ENCODE peak calls at places on chromosomes 2 and 18, in nine cellular contexts. Q is H54; G is T-helper 2 cell treated with Interferon-gamma antibody and Interleukin-4, amounts not matched to agents 5 μg/mL and 100 μg/mL, for 36 hours; H is stimulated activated CD4-positive, alpha-beta T cell treated with anti-CD3 and anti-CD28 coated beads, Interleukin-2, amount 100 ng/mL, for 4 hours; B is EH; D is PC-3; U is neural crest cell; Z is dermis microvascular lymphatic vessel endothelial cell; S is amygdala. J is an unnamed sample.

GRCh38 chr2:169131587-169132512 is 62.5 kb downstream of the DHRS9 start:
- DNase-seq in U (no peak), G (no peak), B (peak; percentile 51), D (peak; percentile 81), H (no peak), S (no peak), Z (peak; percentile 49), Q (peak; percentile 23), J (peak; percentile 14)

GRCh38 chr2:206198677-206199076 is 39.0 kb downstream of the EEF1B2 start:
- DNase-seq in B (peak; percentile 38), G (no peak), S (no peak), D (peak; percentile 27), H (no peak), Z (no peak), U (no peak), Q (no peak), J (no peak)

GRCh38 chr2:103526757-103527156 is 764.9 kb downstream of the TMEM182 start:
- DNase-seq in U (no peak), D (no peak), S (no peak), Z (no peak), B (no peak), Q (no peak), G (no peak), H (no peak), J (no peak)

GRCh38 chr2:196170681-196171247 is 614 bp downstream of the STK17B start:
- DNase-seq in S (no peak), H (peak; percentile 29), Z (no peak), B (peak; percentile 72), D (no peak), G (no peak), U (no peak), Q (no peak), J (no peak)

GRCh38 chr2:64141711-64142405 is 2.4 kb downstream of the PELI1 start:
- DNase-seq in S (no peak), D (no peak), G (no peak), B (peak; percentile 59), Z (no peak), H (no peak), Q (no peak), U (no peak), J (no peak)

GRCh38 chr2:30030361-30030760 is 109.0 kb upstream of the ALK start:
- DNase-seq in H (no peak), U (no peak), D (peak; percentile 80), Z (no peak), G (no peak), B (no peak), S (no peak), Q (no peak), J (no peak)

GRCh38 chr2:42762823-42763804 is 821 bp downstream of the OXER1 start:
- DNase-seq in B (no peak), G (no peak), S (no peak), U (no peak), H (no peak), Q (no peak), D (no peak), Z (no peak), J (no peak)

GRCh38 chr2:4134881-4135565 is 431.6 kb downstream of the DCDC2C start:
- DNase-seq in U (no peak), S (no peak), H (no peak), Z (no peak), B (no peak), D (no peak), G (no peak), Q (no peak), J (no peak)

GRCh38 chr2:136764397-136765255 is 719 bp upstream of the THSD7B start:
- DNase-seq in D (no peak), S (no peak), U (no peak), Z (no peak), Q (no peak), B (no peak), G (no peak), H (no peak), J (no peak)

GRCh38 chr2:96891591-96892333 is 21.9 kb upstream of the SEMA4C start:
- DNase-seq in D (no peak), B (peak; percentile 82), S (no peak), U (no peak), Q (no peak), H (no peak), Z (no peak), G (no peak), J (no peak)

GRCh38 chr2:72145658-72146329 is 1.9 kb downstream of the CYP26B1 start:
- DNase-seq in G (no peak), Q (no peak), S (no peak), B (no peak), Z (no peak), H (no peak), U (no peak), D (no peak), J (no peak)

GRCh38 chr2:176128172-176129012 is 1.1 kb upstream of the HOXD8 start:
- DNase-seq in S (no peak), G (no peak), B (no peak), Q (no peak), U (no peak), H (no peak), D (no peak), Z (no peak), J (no peak)

GRCh38 chr2:46299365-46300263 is 2.4 kb downstream of the EPAS1 start:
- DNase-seq in Q (peak; percentile 72), U (no peak), B (peak; percentile 83), G (no peak), Z (no peak), H (no peak), D (peak; percentile 74), S (no peak), J (no peak)

GRCh38 chr2:175832886-175833285 is 169.2 kb downstream of the LNPK start:
- DNase-seq in Z (no peak), G (no peak), D (no peak), B (peak; percentile 23), S (no peak), H (no peak), U (no peak), Q (no peak), J (no peak)

GRCh38 chr2:189412330-189412953 is 28.8 kb upstream of the WDR75 start:
- DNase-seq in U (peak; percentile 61), S (no peak), G (no peak), Q (no peak), B (peak; percentile 72), H (peak; percentile 24), D (peak; percentile 67), Z (peak; percentile 38), J (no peak)

GRCh38 chr18:58993260-58993659 is 128.6 kb downstream of the ZNF532 start:
- DNase-seq in Z (peak; percentile 93), G (no peak), Q (no peak), B (peak; percentile 96), H (no peak), U (no peak), S (no peak), D (peak; percentile 94), J (no peak)

GRCh38 chr2:22930781-22931180 is 454.2 kb upstream of the KLHL29 start:
- DNase-seq in Q (no peak), S (no peak), G (no peak), D (no peak), U (no peak), B (no peak), H (no peak), Z (no peak), J (no peak)

GRCh38 chr2:63926800-63927199 is 85.1 kb downstream of the UGP2 start:
- DNase-seq in G (no peak), S (no peak), B (no peak), Z (no peak), U (no peak), H (no peak), D (no peak), Q (no peak), J (no peak)

GRCh38 chr2:99469394-99469793 is 20.4 kb downstream of the REV1 start:
- DNase-seq in Z (no peak), S (no peak), G (no peak), B (no peak), D (no peak), U (no peak), H (no peak), Q (no peak), J (no peak)

GRCh38 chr2:128750328-128751165 is 431.9 kb upstream of the HS6ST1 start:
- DNase-seq in S (no peak), Q (no peak), D (no peak), Z (no peak), U (no peak), H (no peak), B (no peak), G (no peak), J (no peak)

GRCh38 chr2:238847841-238848565 is at the start of gene TWIST2:
- DNase-seq in S (no peak), B (peak; percentile 97), D (peak; percentile 28), G (no peak), Q (peak; percentile 80), H (no peak), Z (no peak), U (peak; percentile 39), J (no peak)

GRCh38 chr2:109213646-109214417 is 84.8 kb downstream of the SH3RF3 start:
- DNase-seq in D (peak; percentile 90), G (peak; percentile 81), B (peak; percentile 77), H (peak; percentile 44), U (no peak), Z (no peak), S (no peak), Q (peak; percentile 77), J (peak; percentile 97)

GRCh38 chr2:128286011-128286721 is 32.5 kb downstream of the HS6ST1 start:
- DNase-seq in H (no peak), G (no peak), S (no peak), Q (no peak), D (no peak), Z (peak; percentile 16), B (no peak), U (no peak), J (no peak)

GRCh38 chr18:63697261-63697660 is 5.5 kb upstream of the SERPINB11 start:
- DNase-seq in H (no peak), B (peak; percentile 83), Q (no peak), G (no peak), Z (no peak), U (no peak), D (peak; percentile 25), S (no peak), J (no peak)

J was measured in GF-D8.